ENCODE peak calls at places on chromosomes 2 and 18, in seven cellular contexts. R, X, N, Y, A, W and V are unnamed samples.

GRCh38 chr2:120257522-120257921 is 4.9 kb downstream of the RALB start:
- DNase-seq in R (no peak), N (no peak), W (no peak), X (no peak), A (no peak), Y (no peak), V (no peak)

GRCh38 chr2:19776941-19777514 is 124.8 kb downstream of the TTC32 start:
- DNase-seq in R (no peak), W (no peak), Y (no peak), X (no peak), N (no peak), A (no peak), V (no peak)

GRCh38 chr2:122322815-122323214 is 567.4 kb downstream of the TSN start:
- DNase-seq in W (no peak), R (no peak), N (no peak), A (no peak), X (no peak), Y (no peak), V (no peak)

GRCh38 chr18:74796928-74797576 is 199.4 kb downstream of the ZNF407 start:
- DNase-seq in N (no peak), Y (peak; percentile 68), R (peak; percentile 77), A (no peak), X (no peak), W (peak; percentile 49), V (peak; percentile 59)

GRCh38 chr2:25939257-25939668 is 43.0 kb downstream of the KIF3C start:
- DNase-seq in W (no peak), A (no peak), R (no peak), N (no peak), X (no peak), Y (no peak), V (no peak)

GRCh38 chr2:241507430-241508239 is 749 bp downstream of the STK25 start:
- DNase-seq in X (peak; percentile 75), R (peak; percentile 55), N (no peak), A (peak; percentile 5), W (peak; percentile 35), Y (peak; percentile 10), V (peak; percentile 64)

GRCh38 chr2:202042444-202042843 is 8.8 kb downstream of the FZD7 start:
- DNase-seq in R (peak; percentile 46), A (no peak), Y (no peak), N (no peak), X (no peak), W (no peak), V (no peak)

GRCh38 chr2:118492335-118492734 is 355.1 kb downstream of the EN1 start:
- DNase-seq in W (peak; percentile 48), N (no peak), X (no peak), Y (peak; percentile 29), R (no peak), A (no peak), V (no peak)